ENCODE peak calls at places on chromosomes 5 and 9, in eight cellular contexts. X is IMR-90; F is naive thymus-derived CD4-positive, alpha-beta T cell; B is left ventricle myocardium superior; G is WTC11; H is RCC 7860; O is HepG2; D is ELF-1. P is an unnamed sample.

GRCh38 chr5:139549162-139549894 is 11.8 kb upstream of the UBE2D2 start:
- DNase-seq in O (no peak), B (no peak), H (no peak), D (no peak), X (no peak), F (no peak), G (no peak), P (no peak)

GRCh38 chr9:93830224-93830596 is 124.9 kb downstream of the BARX1 start:
- DNase-seq in H (no peak), F (no peak), B (no peak), D (no peak), G (no peak), X (no peak), O (no peak), P (no peak)

GRCh38 chr9:96020300-96020821 is 144.9 kb downstream of the ERCC6L2 start:
- DNase-seq in H (no peak), F (no peak), G (no peak), D (peak; percentile 37), X (no peak), O (no peak), B (no peak), P (no peak)

GRCh38 chr9:76459691-76460635 is 981 bp downstream of the GCNT1 start:
- DNase-seq in O (peak; percentile 13), F (no peak), D (peak; percentile 63), X (peak; percentile 62), G (peak; percentile 46), B (peak; percentile 39), H (peak; percentile 38), P (no peak)

GRCh38 chr9:26308328-26308727 is 584.3 kb downstream of the CAAP1 start:
- DNase-seq in D (no peak), X (peak; percentile 40), G (no peak), F (no peak), O (no peak), B (no peak), H (no peak), P (no peak)

GRCh38 chr5:39194466-39195136 is 24.8 kb downstream of the FYB1 start:
- DNase-seq in H (no peak), B (no peak), G (no peak), X (peak; percentile 84), D (no peak), O (peak; percentile 40), F (no peak), P (no peak)

GRCh38 chr9:123866497-123866896 is 63.4 kb downstream of the DENND1A start:
- DNase-seq in O (no peak), X (no peak), G (no peak), D (no peak), F (peak; percentile 25), H (no peak), B (no peak), P (no peak)

GRCh38 chr5:95590880-95591279 is 29.0 kb upstream of the GPR150 start:
- DNase-seq in D (no peak), F (no peak), O (no peak), H (no peak), X (no peak), B (no peak), G (no peak), P (no peak)

GRCh38 chr5:551406-551805 is 27.2 kb upstream of the SLC9A3 start:
- DNase-seq in D (no peak), X (no peak), G (no peak), O (no peak), H (no peak), B (no peak), F (no peak), P (no peak)

GRCh38 chr9:125142560-125143376 is 560 bp downstream of the SCAI start:
- DNase-seq in X (no peak), D (peak; percentile 15), B (no peak), G (peak; percentile 61), F (no peak), H (no peak), O (no peak), P (no peak)

GRCh38 chr9:92607773-92608172 is 62.2 kb downstream of the IPPK start:
- DNase-seq in G (no peak), B (no peak), F (no peak), D (no peak), H (no peak), O (no peak), X (peak; percentile 89), P (no peak)

GRCh38 chr5:142024771-142025304 is 12.0 kb upstream of the GNPDA1 start:
- DNase-seq in X (peak; percentile 80), G (peak; percentile 88), H (peak; percentile 16), B (peak; percentile 93), O (peak; percentile 72), D (peak; percentile 97), F (peak; percentile 78), P (peak; percentile 84)

GRCh38 chr9:13491493-13492424 is 212.3 kb upstream of the MPDZ start:
- DNase-seq in O (no peak), H (no peak), G (peak; percentile 34), F (no peak), X (no peak), B (no peak), D (peak; percentile 33), P (no peak)

GRCh38 chr9:135997070-135998012 is 36.2 kb upstream of the UBAC1 start:
- DNase-seq in F (no peak), B (no peak), H (no peak), O (no peak), D (no peak), X (no peak), G (no peak), P (no peak)

GRCh38 chr9:77038281-77039036 is 19.0 kb downstream of the FOXB2 start:
- DNase-seq in H (no peak), D (peak; percentile 11), O (no peak), F (no peak), X (no peak), B (no peak), G (no peak), P (no peak)

GRCh38 chr9:112380771-112381181 is 868 bp downstream of the HSDL2 start:
- DNase-seq in H (peak; percentile 13), X (peak; percentile 29), O (peak; percentile 42), G (no peak), F (peak; percentile 6), B (no peak), D (no peak), P (peak; percentile 16)

GRCh38 chr5:105978011-105978410 is 1692.7 kb downstream of the EFNA5 start:
- DNase-seq in D (no peak), O (no peak), B (no peak), F (no peak), X (no peak), G (no peak), H (no peak), P (no peak)

GRCh38 chr5:113204525-113205161 is 228.0 kb downstream of the DCP2 start:
- DNase-seq in B (peak; percentile 63), X (peak; percentile 64), D (peak; percentile 41), F (no peak), G (no peak), O (peak; percentile 45), H (no peak), P (peak; percentile 70)

GRCh38 chr9:72871685-72872084 is 81.2 kb downstream of the ALDH1A1 start:
- DNase-seq in G (no peak), O (peak; percentile 16), H (peak; percentile 48), D (no peak), B (no peak), X (peak; percentile 1), F (no peak), P (no peak)

GRCh38 chr9:93132287-93132927 is 1.6 kb downstream of the NINJ1 start:
- DNase-seq in D (no peak), O (no peak), F (no peak), X (no peak), G (no peak), B (peak; percentile 80), H (peak; percentile 29), P (no peak)

GRCh38 chr5:45533692-45534091 is 162.5 kb downstream of the HCN1 start:
- DNase-seq in D (no peak), O (no peak), F (no peak), H (no peak), G (no peak), B (no peak), X (no peak), P (no peak)

GRCh38 chr9:103674271-103674670 is 419.8 kb upstream of the SMC2 start:
- DNase-seq in D (no peak), O (no peak), G (no peak), H (no peak), X (no peak), F (no peak), B (no peak), P (no peak)

GRCh38 chr5:150461231-150461630 is 11.7 kb upstream of the RPS14 start:
- DNase-seq in G (peak; percentile 38), H (no peak), D (no peak), F (no peak), B (no peak), O (no peak), X (no peak), P (no peak)

GRCh38 chr9:127506117-127506813 is 55.0 kb downstream of the LRSAM1 start:
- DNase-seq in O (no peak), H (no peak), B (no peak), G (no peak), F (no peak), X (no peak), D (no peak), P (no peak)

GRCh38 chr5:36457511-36458260 is 148.7 kb upstream of the SLC1A3 start:
- DNase-seq in X (no peak), B (no peak), H (peak; percentile 81), G (no peak), O (no peak), F (no peak), D (no peak), P (no peak)

GRCh38 chr9:93084471-93084881 is 11.5 kb upstream of the CARD19 start:
- DNase-seq in D (no peak), B (no peak), G (peak; percentile 3), H (no peak), F (no peak), X (no peak), O (no peak), P (no peak)

GRCh38 chr9:123710299-123710698 is 219.6 kb downstream of the DENND1A start:
- DNase-seq in O (no peak), D (no peak), X (peak; percentile 95), F (no peak), H (peak; percentile 82), B (no peak), G (no peak), P (no peak)